ENCODE peak calls at places on chromosomes 6 and 20, in six cellular contexts. Z, F, C, E, N and Y are unnamed samples.
A peak's percentile ranks its signal among the peaks of the same experiment; 100 is the strongest.

GRCh38 chr20:8225658-8226057 is 93.6 kb downstream of the PLCB1 start:
- DNase-seq in Z (no peak), F (no peak), C (no peak), E (no peak), N (no peak), Y (no peak)

GRCh38 chr6:92538296-92538695 is 881.1 kb downstream of the EPHA7 start:
- DNase-seq in Z (no peak), F (no peak), C (no peak), E (no peak), N (no peak), Y (no peak)

GRCh38 chr6:118968416-118968815 is 33.5 kb upstream of the MCM9 start:
- DNase-seq in Z (no peak), F (no peak), C (no peak), E (no peak), N (no peak), Y (no peak)

GRCh38 chr6:79377830-79378460 is 143.5 kb upstream of the HMGN3 start:
- DNase-seq in Z (no peak), F (no peak), C (no peak), E (no peak), N (no peak), Y (peak; percentile 26)

GRCh38 chr6:42113929-42114636 is 28.3 kb downstream of the C6orf132 start:
- DNase-seq in Z (no peak), F (no peak), C (no peak), E (no peak), N (no peak), Y (no peak)

GRCh38 chr6:142013286-142013685 is 119.4 kb upstream of the GJE1 start:
- DNase-seq in Z (no peak), F (no peak), C (peak; percentile 15), E (no peak), N (no peak), Y (no peak)

GRCh38 chr6:18241208-18241836 is 23.0 kb downstream of the DEK start:
- DNase-seq in Z (no peak), F (no peak), C (no peak), E (no peak), N (no peak), Y (no peak)

GRCh38 chr6:8114956-8115355 is 12.6 kb upstream of the EEF1E1 start:
- DNase-seq in Z (no peak), F (no peak), C (no peak), E (no peak), N (no peak), Y (no peak)

GRCh38 chr20:1160991-1161390 is 23.8 kb downstream of the TMEM74B start:
- DNase-seq in Z (no peak), F (no peak), C (no peak), E (no peak), N (no peak), Y (no peak)

GRCh38 chr20:43955244-43956191 is 40.9 kb downstream of the TOX2 start:
- DNase-seq in Z (peak; percentile 16), F (no peak), C (peak; percentile 66), E (no peak), N (no peak), Y (no peak)

GRCh38 chr6:69185276-69185675 is 550.2 kb downstream of the ADGRB3 start:
- DNase-seq in Z (no peak), F (no peak), C (no peak), E (no peak), N (no peak), Y (no peak)

GRCh38 chr6:134010400-134010799 is 42.0 kb downstream of the SLC2A12 start:
- DNase-seq in Z (no peak), F (no peak), C (no peak), E (no peak), N (no peak), Y (no peak)

GRCh38 chr6:4638641-4639040 is 137.6 kb upstream of the CDYL start:
- DNase-seq in Z (no peak), F (no peak), C (no peak), E (no peak), N (no peak), Y (no peak)

GRCh38 chr6:52249078-52249477 is 4.8 kb upstream of the IL17F start:
- DNase-seq in Z (no peak), F (no peak), C (no peak), E (no peak), N (no peak), Y (no peak)

GRCh38 chr20:34472246-34472925 is 43.8 kb upstream of the DYNLRB1 start:
- DNase-seq in Z (no peak), F (no peak), C (no peak), E (no peak), N (no peak), Y (no peak)

GRCh38 chr20:49384437-49385434 is 97.7 kb downstream of the KCNB1 start:
- DNase-seq in Z (peak; percentile 68), F (peak; percentile 59), C (peak; percentile 39), E (peak; percentile 65), N (no peak), Y (peak; percentile 71)

GRCh38 chr6:111992851-111993250 is 61.1 kb upstream of the CCN6 start:
- DNase-seq in Z (no peak), F (no peak), C (no peak), E (no peak), N (no peak), Y (no peak)

GRCh38 chr20:53757472-53757913 is 163.9 kb upstream of the ZNF217 start:
- DNase-seq in Z (no peak), F (no peak), C (no peak), E (no peak), N (no peak), Y (no peak)

GRCh38 chr6:106973018-106973840 is 1.3 kb downstream of the CD24 start:
- DNase-seq in Z (no peak), F (peak; percentile 52), C (peak; percentile 33), E (no peak), N (no peak), Y (peak; percentile 65)

GRCh38 chr6:110587328-110587727 is 110.9 kb upstream of the SLC22A16 start:
- DNase-seq in Z (no peak), F (no peak), C (no peak), E (no peak), N (no peak), Y (no peak)

GRCh38 chr20:49490689-49491088 is 8.2 kb upstream of the KCNB1 start:
- DNase-seq in Z (no peak), F (no peak), C (no peak), E (no peak), N (no peak), Y (no peak)

GRCh38 chr6:85193339-85193738 is 256.5 kb upstream of the NT5E start:
- DNase-seq in Z (no peak), F (no peak), C (no peak), E (no peak), N (no peak), Y (no peak)
- H3K27ac ChIP-seq in Z (no peak overlapping the region), F (no peak overlapping the region), C (no peak overlapping the region), E (no peak overlapping the region), N (no peak overlapping the region), Y (no peak overlapping the region)

GRCh38 chr20:56624786-56625681 is 4.1 kb upstream of the TFAP2C start:
- DNase-seq in Z (no peak), F (no peak), C (no peak), E (no peak), N (no peak), Y (no peak)

GRCh38 chr20:56627122-56628014 is 1.7 kb upstream of the TFAP2C start:
- DNase-seq in Z (no peak), F (no peak), C (no peak), E (no peak), N (no peak), Y (no peak)

GRCh38 chr20:56628015-56628872 is 862 bp upstream of the TFAP2C start:
- DNase-seq in Z (no peak), F (no peak), C (peak; percentile 55), E (no peak), N (no peak), Y (no peak)

GRCh38 chr20:56626367-56627121 is 2.6 kb upstream of the TFAP2C start:
- DNase-seq in Z (no peak), F (no peak), C (peak; percentile 50), E (no peak), N (no peak), Y (no peak)

GRCh38 chr20:56625837-56626236 is 3.3 kb upstream of the TFAP2C start:
- DNase-seq in Z (no peak), F (no peak), C (no peak), E (no peak), N (no peak), Y (no peak)
- H3K4me3 ChIP-seq in Z (no peak overlapping the region), F (no peak overlapping the region), C (no peak overlapping the region), E (no peak overlapping the region), N (no peak overlapping the region), Y (no peak overlapping the region)

DNA sequence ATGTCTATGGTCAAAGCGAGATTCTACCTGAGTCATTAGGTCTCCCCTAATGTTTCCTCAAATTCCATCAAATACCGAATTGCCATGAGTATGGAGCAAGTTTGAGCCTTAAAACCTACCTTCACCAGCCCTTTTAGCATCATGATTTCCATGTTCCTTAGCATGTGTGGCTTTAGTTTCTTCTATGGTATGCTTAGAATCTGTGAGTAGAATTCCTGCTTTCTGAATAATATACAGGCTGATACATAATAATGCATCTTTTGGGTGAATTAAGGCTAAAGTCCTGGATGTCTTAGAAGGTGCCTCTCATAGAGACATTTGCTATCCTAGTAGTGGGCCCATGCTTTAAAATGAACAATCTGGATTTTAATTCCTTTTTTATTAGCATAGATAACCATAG is 31.9 kb downstream of the TSPYL4 start:
- DNase-seq in Z (no peak), F (no peak), C (no peak), E (no peak), N (no peak), Y (no peak)
- TF ChIP-seq POLR2A in Z (no peak), F (no peak), C (no peak), E (no peak), N (no peak), Y (no peak)

GRCh38 chr20:50730765-50731054 is 670 bp upstream of the PARD6B start:
- DNase-seq in Z (no peak), F (no peak), C (no peak), E (no peak), N (no peak), Y (no peak)

GRCh38 chr20:50729925-50730764 is 1.2 kb upstream of the PARD6B start:
- DNase-seq in Z (no peak), F (no peak), C (no peak), E (no peak), N (no peak), Y (no peak)

GRCh38 chr20:50733644-50734349 is 2.4 kb downstream of the PARD6B start:
- DNase-seq in Z (no peak), F (no peak), C (no peak), E (no peak), N (no peak), Y (no peak)

GRCh38 chr20:50731055-50731929 is at the start of gene PARD6B:
- DNase-seq in Z (peak; percentile 91), F (peak; percentile 99), C (peak; percentile 96), E (peak; percentile 98), N (peak; percentile 96), Y (peak; percentile 99)

GRCh38 chr20:50731930-50732690 is 730 bp downstream of the PARD6B start:
- DNase-seq in Z (no peak), F (no peak), C (peak; percentile 58), E (no peak), N (no peak), Y (no peak)
- H3K27ac ChIP-seq in Z (peak overlapping the region; percentile 86), F (peak overlapping the region; percentile 94), C (peak overlapping the region; percentile 96), E (peak overlapping the region; percentile 15), N (peak overlapping the region; percentile 82), Y (peak overlapping the region; percentile 73)